ENCODE peak calls at places on chromosomes 7 and 10, in four cellular contexts. One of them, this sample, is unnamed.

GRCh38 chr7:66140924-66141323 is 26.3 kb downstream of the CRCP start:
- DNase-seq in ovary: peak
- DNase-seq in foreskin fibroblast: peak
- DNase-seq in AG10803: peak
- DNase-seq in this sample: peak

GRCh38 chr10:97498076-97498840 is at the start of gene MMS19:
- DNase-seq in ovary: peak
- DNase-seq in AG10803: peak
- DNase-seq in foreskin fibroblast: peak
- DNase-seq in this sample: peak

GRCh38 chr7:140671966-140672365 is 779 bp upstream of the ADCK2 start:
- DNase-seq in ovary: no peak
- DNase-seq in foreskin fibroblast: no peak
- DNase-seq in AG10803: no peak
- DNase-seq in this sample: peak

GRCh38 chr10:20350509-20350908 is 534.3 kb downstream of the PLXDC2 start:
- DNase-seq in AG10803: no peak
- DNase-seq in foreskin fibroblast: no peak
- DNase-seq in ovary: no peak
- DNase-seq in this sample: no peak

GRCh38 chr10:103277713-103278299 is 868 bp downstream of the INA start:
- DNase-seq in foreskin fibroblast: no peak
- DNase-seq in AG10803: no peak
- DNase-seq in ovary: no peak
- DNase-seq in this sample: no peak

GRCh38 chr7:90629306-90629918 is 33.3 kb downstream of the CDK14 start:
- DNase-seq in foreskin fibroblast: peak
- DNase-seq in AG10803: peak
- DNase-seq in ovary: no peak
- DNase-seq in this sample: no peak

GRCh38 chr7:20157456-20157855 is 59.7 kb downstream of the MACC1 start:
- DNase-seq in AG10803: no peak
- DNase-seq in ovary: no peak
- DNase-seq in foreskin fibroblast: no peak
- DNase-seq in this sample: no peak

GRCh38 chr10:118799779-118800178 is 45.0 kb upstream of the CACUL1 start:
- DNase-seq in AG10803: peak
- DNase-seq in foreskin fibroblast: peak
- DNase-seq in ovary: no peak
- DNase-seq in this sample: no peak

GRCh38 chr7:143389316-143390097 is 8.4 kb downstream of the ZYX start:
- DNase-seq in foreskin fibroblast: peak
- DNase-seq in ovary: no peak
- DNase-seq in AG10803: no peak
- DNase-seq in this sample: peak

GRCh38 chr7:143385891-143386781 is 5.0 kb downstream of the ZYX start:
- DNase-seq in foreskin fibroblast: peak
- DNase-seq in ovary: peak
- DNase-seq in AG10803: no peak
- DNase-seq in this sample: peak

GRCh38 chr7:143388491-143389101 is 7.5 kb downstream of the ZYX start:
- DNase-seq in ovary: no peak
- DNase-seq in foreskin fibroblast: peak
- DNase-seq in AG10803: no peak
- DNase-seq in this sample: peak

GRCh38 chr7:143388051-143388450 is 6.9 kb downstream of the ZYX start:
- DNase-seq in AG10803: no peak
- DNase-seq in foreskin fibroblast: no peak
- DNase-seq in ovary: no peak
- DNase-seq in this sample: peak

DNA sequence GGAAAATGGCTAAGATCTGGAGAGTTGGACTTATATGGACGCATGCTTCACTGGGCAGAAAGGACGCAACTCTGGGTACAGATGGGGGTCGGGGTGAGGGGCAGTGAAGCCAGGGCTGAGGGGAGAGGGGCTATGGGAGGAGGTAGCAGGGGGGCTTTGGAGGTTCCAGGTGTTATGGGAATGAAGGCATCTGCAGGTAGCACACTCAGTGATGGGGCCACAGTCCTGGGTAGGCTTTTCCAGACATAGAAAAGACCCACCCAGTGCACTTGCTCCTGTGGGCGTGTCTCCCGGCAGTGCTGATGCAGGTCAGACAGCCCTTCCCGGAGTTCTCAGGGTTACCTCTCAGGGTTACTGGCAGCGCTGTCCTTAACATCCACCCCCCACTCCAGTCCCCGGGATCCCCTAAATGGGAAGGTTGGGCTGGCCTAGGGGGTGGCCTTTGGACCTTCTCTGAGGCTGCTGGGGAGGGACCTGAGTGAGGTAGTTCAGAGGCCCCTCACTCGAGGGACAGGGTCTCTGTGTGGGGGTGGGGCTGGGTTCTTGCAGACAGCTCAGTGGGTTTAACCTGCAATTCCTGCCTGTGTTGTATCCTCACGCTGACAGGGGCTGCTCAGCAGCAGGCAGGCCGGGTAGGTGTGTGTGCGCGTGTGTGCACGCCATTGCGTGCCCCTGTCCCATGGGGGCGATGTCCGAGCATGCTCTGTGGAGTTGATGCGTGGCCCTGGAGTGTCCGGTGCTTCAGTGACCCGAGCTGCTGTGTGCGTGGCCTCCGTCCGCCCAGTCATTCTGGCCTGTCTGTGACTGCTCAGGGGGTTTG is 6.2 kb downstream of the ZYX start:
- DNase-seq in ovary: no peak
- DNase-seq in foreskin fibroblast: peak
- DNase-seq in AG10803: no peak
- DNase-seq in this sample: peak
- H3K4me3 ChIP-seq in ovary: no peak
- H3K4me3 ChIP-seq in foreskin fibroblast: no peak
- H3K4me3 ChIP-seq in AG10803: no peak
- H3K4me3 ChIP-seq in this sample: no peak

GRCh38 chr7:32476816-32477648 is 13.1 kb downstream of the LSM5 start:
- DNase-seq in foreskin fibroblast: peak
- DNase-seq in AG10803: no peak
- DNase-seq in ovary: no peak
- DNase-seq in this sample: no peak
- H3K4me3 ChIP-seq in foreskin fibroblast: no peak
- H3K4me3 ChIP-seq in AG10803: no peak
- H3K4me3 ChIP-seq in ovary: no peak
- H3K4me3 ChIP-seq in this sample: no peak

GRCh38 chr7:19107392-19108147 is 9.9 kb downstream of the TWIST1 start:
- DNase-seq in foreskin fibroblast: peak
- DNase-seq in AG10803: peak
- DNase-seq in ovary: no peak
- DNase-seq in this sample: peak
- H3K4me3 ChIP-seq in foreskin fibroblast: peak
- H3K4me3 ChIP-seq in AG10803: peak
- H3K4me3 ChIP-seq in ovary: peak
- H3K4me3 ChIP-seq in this sample: peak

GRCh38 chr7:29284586-29285450 is 90.2 kb downstream of the CHN2 start:
- DNase-seq in foreskin fibroblast: no peak
- DNase-seq in AG10803: no peak
- DNase-seq in ovary: no peak
- DNase-seq in this sample: no peak

GRCh38 chr7:29282819-29283414 is 88.3 kb downstream of the CHN2 start:
- DNase-seq in AG10803: no peak
- DNase-seq in ovary: no peak
- DNase-seq in foreskin fibroblast: no peak
- DNase-seq in this sample: no peak

GRCh38 chr7:29285861-29286260 is 91.3 kb downstream of the CHN2 start:
- DNase-seq in AG10803: no peak
- DNase-seq in foreskin fibroblast: no peak
- DNase-seq in ovary: no peak
- DNase-seq in this sample: no peak

GRCh38 chr7:29287366-29287765 is 92.8 kb downstream of the CHN2 start:
- DNase-seq in foreskin fibroblast: peak
- DNase-seq in AG10803: peak
- DNase-seq in ovary: no peak
- DNase-seq in this sample: no peak

DNA sequence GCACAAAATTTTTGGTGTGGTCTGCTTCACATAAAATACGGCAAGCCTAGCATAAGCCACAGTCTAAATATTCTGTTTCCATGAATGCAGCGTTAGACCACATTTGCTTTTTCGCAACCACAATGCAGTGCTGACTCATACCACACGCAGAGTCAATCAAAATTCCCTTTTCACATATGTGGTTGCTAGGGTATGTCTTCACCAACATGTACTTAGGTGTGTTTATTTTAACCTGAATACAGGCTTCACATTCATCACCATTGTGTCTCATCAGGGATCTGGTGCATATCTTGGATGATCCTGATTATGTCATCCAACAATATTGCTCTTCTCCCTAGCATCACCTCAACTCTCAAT is 90.9 kb downstream of the CHN2 start:
- DNase-seq in foreskin fibroblast: peak
- DNase-seq in AG10803: peak
- DNase-seq in ovary: no peak
- DNase-seq in this sample: no peak
- H3K4me3 ChIP-seq in foreskin fibroblast: no peak
- H3K4me3 ChIP-seq in AG10803: no peak
- H3K4me3 ChIP-seq in ovary: no peak
- H3K4me3 ChIP-seq in this sample: no peak

DNA sequence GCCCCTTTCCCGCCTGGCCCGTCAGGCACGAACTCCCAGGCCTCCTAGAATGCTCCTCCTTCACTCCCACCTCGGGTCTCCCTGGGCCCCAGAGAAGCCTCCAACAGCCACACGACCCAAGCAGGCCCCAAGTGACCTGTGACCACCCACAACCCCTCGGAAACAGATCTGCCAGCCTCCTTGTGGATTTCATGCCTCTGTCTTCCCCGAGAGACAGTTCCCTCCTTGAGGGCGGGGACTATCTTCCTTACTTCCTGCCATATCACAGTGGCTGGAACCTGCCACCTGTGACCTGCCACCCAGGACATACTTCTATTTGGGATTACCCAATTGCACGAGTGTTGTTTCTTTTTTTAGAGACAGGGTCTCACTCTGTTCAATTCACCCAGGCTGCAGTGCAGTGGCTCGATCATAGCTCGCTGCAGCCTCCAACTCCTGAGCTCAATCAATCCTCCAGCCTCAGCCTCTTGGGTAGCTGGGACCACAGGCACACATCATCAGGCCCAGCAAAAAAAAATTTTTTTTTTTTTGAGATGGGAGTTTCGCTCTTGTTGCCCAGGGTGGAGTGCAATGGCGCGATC is 25.9 kb downstream of the TNRC18 start:
- DNase-seq in ovary: no peak
- DNase-seq in AG10803: no peak
- DNase-seq in foreskin fibroblast: no peak
- DNase-seq in this sample: no peak
- H3K4me3 ChIP-seq in ovary: no peak
- H3K4me3 ChIP-seq in AG10803: peak
- H3K4me3 ChIP-seq in foreskin fibroblast: no peak
- H3K4me3 ChIP-seq in this sample: no peak

DNA sequence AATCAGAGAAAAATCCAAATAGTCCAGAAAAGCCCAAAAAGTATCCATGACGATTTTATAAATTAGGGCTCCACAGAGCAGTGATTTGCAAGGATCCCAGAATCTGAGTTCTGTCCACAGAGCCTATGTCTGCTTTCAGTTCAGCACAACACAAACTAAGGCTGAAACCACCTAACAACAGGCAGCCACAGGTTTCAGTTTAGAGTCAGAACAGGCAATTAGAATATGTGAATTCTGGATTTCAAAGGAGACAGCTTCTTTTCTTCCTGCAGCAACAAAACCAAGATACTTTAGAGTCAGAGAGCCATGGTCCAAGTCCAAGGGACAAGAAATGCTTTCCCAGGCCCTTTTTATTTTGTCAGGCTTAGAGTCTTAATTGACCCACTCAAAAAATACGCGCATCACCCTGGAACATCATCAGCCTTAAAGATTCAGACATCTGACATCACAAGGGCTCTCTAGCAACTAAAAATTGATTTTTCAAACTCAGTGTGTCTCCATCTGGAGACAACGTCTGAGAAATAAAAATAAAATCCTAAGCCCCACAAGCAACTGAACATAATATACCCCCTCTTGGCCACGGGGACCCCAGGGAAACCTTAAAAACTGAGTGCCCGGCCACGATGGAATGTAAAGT is 23.7 kb downstream of the IFIT3 start:
- DNase-seq in ovary: no peak
- DNase-seq in foreskin fibroblast: no peak
- DNase-seq in AG10803: no peak
- DNase-seq in this sample: no peak
- H3K4me3 ChIP-seq in ovary: no peak
- H3K4me3 ChIP-seq in foreskin fibroblast: no peak
- H3K4me3 ChIP-seq in AG10803: no peak
- H3K4me3 ChIP-seq in this sample: no peak

GRCh38 chr7:43764807-43765491 is 6.5 kb downstream of the BLVRA start:
- DNase-seq in foreskin fibroblast: peak
- DNase-seq in AG10803: no peak
- DNase-seq in ovary: no peak
- DNase-seq in this sample: no peak
- H3K4me3 ChIP-seq in foreskin fibroblast: no peak
- H3K4me3 ChIP-seq in AG10803: no peak
- H3K4me3 ChIP-seq in ovary: no peak
- H3K4me3 ChIP-seq in this sample: no peak

GRCh38 chr10:90855126-90855525 is 2.7 kb downstream of the HTR7 start:
- DNase-seq in ovary: no peak
- DNase-seq in AG10803: no peak
- DNase-seq in foreskin fibroblast: no peak
- DNase-seq in this sample: no peak
- H3K4me3 ChIP-seq in ovary: no peak
- H3K4me3 ChIP-seq in AG10803: no peak
- H3K4me3 ChIP-seq in foreskin fibroblast: no peak
- H3K4me3 ChIP-seq in this sample: no peak

DNA sequence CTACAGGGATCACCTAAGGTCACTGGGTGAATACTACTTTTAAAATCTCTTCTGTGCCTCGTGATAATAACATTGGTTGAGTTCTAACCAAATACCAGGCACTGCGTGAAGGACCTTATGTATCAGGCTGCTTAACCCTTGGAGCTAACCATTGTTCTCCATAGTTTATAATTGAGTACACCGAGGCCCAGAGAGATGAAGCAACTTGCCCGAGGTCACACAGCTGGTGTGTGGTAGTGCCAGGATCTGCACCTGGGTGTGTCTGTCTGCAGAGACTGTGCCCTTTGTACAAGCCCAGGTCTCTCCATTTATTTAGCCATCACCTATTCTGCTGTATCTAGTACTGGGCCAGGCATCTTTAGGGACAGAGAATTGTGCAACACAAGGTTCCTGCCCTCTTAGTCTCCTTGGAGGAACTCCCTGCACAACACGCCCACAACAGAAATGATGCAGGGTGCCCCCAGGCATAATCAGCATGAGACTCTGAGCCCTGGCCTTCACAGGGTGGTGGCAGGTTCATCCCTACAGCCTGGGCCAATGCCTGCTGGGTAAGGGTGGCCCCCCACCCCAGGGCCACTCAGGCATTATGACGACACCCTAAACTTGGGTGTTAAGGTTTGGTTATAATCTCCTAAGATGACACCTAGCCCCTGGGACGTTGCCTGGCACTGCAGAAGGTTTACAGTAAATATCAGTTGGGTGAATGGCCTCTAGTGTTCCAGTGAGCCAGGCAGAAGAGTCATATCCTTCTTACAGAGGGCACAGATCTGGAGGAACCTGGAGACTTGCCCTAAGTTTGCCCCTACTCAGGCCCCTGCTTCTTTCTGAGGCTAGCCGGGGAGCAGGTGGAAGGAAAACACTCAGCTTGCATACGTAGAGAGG is 31.6 kb downstream of the UNC5B start:
- DNase-seq in ovary: no peak
- DNase-seq in foreskin fibroblast: peak
- DNase-seq in AG10803: peak
- DNase-seq in this sample: no peak
- H3K4me3 ChIP-seq in ovary: peak
- H3K4me3 ChIP-seq in foreskin fibroblast: peak
- H3K4me3 ChIP-seq in AG10803: peak
- H3K4me3 ChIP-seq in this sample: peak